ENCODE peak calls at places on chromosomes 1 and 21, in six cellular contexts. One of them, this sample, is unnamed.
A peak's percentile ranks its signal among the peaks of the same experiment; 100 is the strongest.

GRCh38 chr1:3372317-3372716 is 82.1 kb upstream of the ARHGEF16 start:
- DNase-seq in body of pancreas: no peak
- DNase-seq in HepG2: no peak
- DNase-seq in tibial artery: no peak
- DNase-seq in astrocyte: no peak
- DNase-seq in lower lobe of right lung: no peak
- DNase-seq in this sample: no peak

GRCh38 chr1:244680667-244681066 is 27.7 kb downstream of the DESI2 start:
- DNase-seq in body of pancreas: no peak
- DNase-seq in HepG2: no peak
- DNase-seq in tibial artery: peak; percentile 26
- DNase-seq in astrocyte: no peak
- DNase-seq in lower lobe of right lung: no peak
- DNase-seq in this sample: peak; percentile 27

GRCh38 chr1:51170342-51170741 is 65.7 kb upstream of the RNF11 start:
- DNase-seq in body of pancreas: no peak
- DNase-seq in HepG2: peak; percentile 80
- DNase-seq in tibial artery: no peak
- DNase-seq in astrocyte: no peak
- DNase-seq in lower lobe of right lung: no peak
- DNase-seq in this sample: peak; percentile 78

GRCh38 chr1:192592493-192592892 is 16.9 kb downstream of the RGS1 start:
- DNase-seq in body of pancreas: no peak
- DNase-seq in HepG2: no peak
- DNase-seq in tibial artery: no peak
- DNase-seq in astrocyte: no peak
- DNase-seq in lower lobe of right lung: no peak
- DNase-seq in this sample: no peak

GRCh38 chr21:42550817-42551216 is 37.2 kb downstream of the SLC37A1 start:
- DNase-seq in body of pancreas: no peak
- DNase-seq in HepG2: no peak
- DNase-seq in tibial artery: no peak
- DNase-seq in astrocyte: no peak
- DNase-seq in lower lobe of right lung: peak; percentile 10
- DNase-seq in this sample: no peak

GRCh38 chr1:4614371-4615137 is 39.9 kb upstream of the AJAP1 start:
- DNase-seq in body of pancreas: no peak
- DNase-seq in HepG2: no peak
- DNase-seq in tibial artery: no peak
- DNase-seq in astrocyte: no peak
- DNase-seq in lower lobe of right lung: no peak
- DNase-seq in this sample: no peak

GRCh38 chr21:32131960-32132359 is 146.9 kb downstream of the MIS18A start:
- DNase-seq in body of pancreas: no peak
- DNase-seq in HepG2: peak; percentile 20
- DNase-seq in tibial artery: no peak
- DNase-seq in astrocyte: peak; percentile 23
- DNase-seq in lower lobe of right lung: no peak
- DNase-seq in this sample: peak; percentile 21

GRCh38 chr21:40271169-40271568 is 403.9 kb downstream of the PCP4 start:
- DNase-seq in body of pancreas: no peak
- DNase-seq in HepG2: no peak
- DNase-seq in tibial artery: no peak
- DNase-seq in astrocyte: no peak
- DNase-seq in lower lobe of right lung: no peak
- DNase-seq in this sample: no peak

GRCh38 chr1:118949317-118949716 is 38.8 kb downstream of the TBX15 start:
- DNase-seq in body of pancreas: no peak
- DNase-seq in HepG2: no peak
- DNase-seq in tibial artery: peak; percentile 84
- DNase-seq in astrocyte: peak; percentile 49
- DNase-seq in lower lobe of right lung: no peak
- DNase-seq in this sample: peak; percentile 47

GRCh38 chr1:216425577-216425976 is 2.3 kb upstream of the USH2A start:
- DNase-seq in body of pancreas: no peak
- DNase-seq in HepG2: no peak
- DNase-seq in tibial artery: no peak
- DNase-seq in astrocyte: no peak
- DNase-seq in lower lobe of right lung: no peak
- DNase-seq in this sample: peak; percentile 52

GRCh38 chr1:58785424-58786058 is 1.7 kb upstream of the JUN start:
- DNase-seq in body of pancreas: peak; percentile 82
- DNase-seq in HepG2: peak; percentile 36
- DNase-seq in tibial artery: peak; percentile 31
- DNase-seq in astrocyte: peak; percentile 60
- DNase-seq in lower lobe of right lung: peak; percentile 80
- DNase-seq in this sample: peak; percentile 52

GRCh38 chr21:16198546-16198945 is 468.8 kb downstream of the USP25 start:
- DNase-seq in body of pancreas: no peak
- DNase-seq in HepG2: no peak
- DNase-seq in tibial artery: no peak
- DNase-seq in astrocyte: peak; percentile 24
- DNase-seq in lower lobe of right lung: no peak
- DNase-seq in this sample: peak; percentile 18

GRCh38 chr1:32848354-32849063 is 22.2 kb downstream of the FNDC5 start:
- DNase-seq in body of pancreas: no peak
- DNase-seq in HepG2: no peak
- DNase-seq in tibial artery: no peak
- DNase-seq in astrocyte: no peak
- DNase-seq in lower lobe of right lung: no peak
- DNase-seq in this sample: no peak

GRCh38 chr1:192557841-192558595 is 17.6 kb upstream of the RGS1 start:
- DNase-seq in body of pancreas: no peak
- DNase-seq in HepG2: no peak
- DNase-seq in tibial artery: no peak
- DNase-seq in astrocyte: peak; percentile 52
- DNase-seq in lower lobe of right lung: no peak
- DNase-seq in this sample: no peak

GRCh38 chr1:43107664-43108063 is 64.4 kb downstream of the EBNA1BP2 start:
- DNase-seq in body of pancreas: no peak
- DNase-seq in HepG2: no peak
- DNase-seq in tibial artery: no peak
- DNase-seq in astrocyte: no peak
- DNase-seq in lower lobe of right lung: no peak
- DNase-seq in this sample: no peak

GRCh38 chr1:159000627-159001026 is 9.1 kb upstream of the IFI16 start:
- DNase-seq in body of pancreas: peak; percentile 46
- DNase-seq in HepG2: no peak
- DNase-seq in tibial artery: peak; percentile 94
- DNase-seq in astrocyte: peak; percentile 90
- DNase-seq in lower lobe of right lung: peak; percentile 59
- DNase-seq in this sample: peak; percentile 96

GRCh38 chr1:53311909-53312305 is 16.0 kb downstream of the LRP8 start:
- DNase-seq in body of pancreas: no peak
- DNase-seq in HepG2: no peak
- DNase-seq in tibial artery: no peak
- DNase-seq in astrocyte: no peak
- DNase-seq in lower lobe of right lung: no peak
- DNase-seq in this sample: no peak

GRCh38 chr21:43306911-43307676 is 119.8 kb downstream of the SIK1 start:
- DNase-seq in body of pancreas: no peak
- DNase-seq in HepG2: peak; percentile 61
- DNase-seq in tibial artery: no peak
- DNase-seq in astrocyte: peak; percentile 57
- DNase-seq in lower lobe of right lung: peak; percentile 42
- DNase-seq in this sample: no peak

GRCh38 chr1:92125204-92125603 is 45.1 kb downstream of the BTBD8 start:
- DNase-seq in body of pancreas: no peak
- DNase-seq in HepG2: no peak
- DNase-seq in tibial artery: no peak
- DNase-seq in astrocyte: no peak
- DNase-seq in lower lobe of right lung: no peak
- DNase-seq in this sample: no peak

GRCh38 chr1:214658785-214659184 is 55.8 kb downstream of the CENPF start:
- DNase-seq in body of pancreas: no peak
- DNase-seq in HepG2: peak; percentile 39
- DNase-seq in tibial artery: no peak
- DNase-seq in astrocyte: peak; percentile 19
- DNase-seq in lower lobe of right lung: no peak
- DNase-seq in this sample: peak; percentile 48

GRCh38 chr1:23611601-23612327 is 52.5 kb upstream of the ID3 start:
- DNase-seq in body of pancreas: no peak
- DNase-seq in HepG2: no peak
- DNase-seq in tibial artery: no peak
- DNase-seq in astrocyte: no peak
- DNase-seq in lower lobe of right lung: no peak
- DNase-seq in this sample: no peak

GRCh38 chr1:167687919-167688519 is 33.8 kb upstream of the MPZL1 start:
- DNase-seq in body of pancreas: peak; percentile 81
- DNase-seq in HepG2: peak; percentile 61
- DNase-seq in tibial artery: peak; percentile 80
- DNase-seq in astrocyte: peak; percentile 42
- DNase-seq in lower lobe of right lung: no peak
- DNase-seq in this sample: peak; percentile 90

GRCh38 chr21:43370091-43370658 is 56.8 kb downstream of the SIK1 start:
- DNase-seq in body of pancreas: no peak
- DNase-seq in HepG2: no peak
- DNase-seq in tibial artery: no peak
- DNase-seq in astrocyte: peak; percentile 36
- DNase-seq in lower lobe of right lung: no peak
- DNase-seq in this sample: no peak

GRCh38 chr1:232507571-232507970 is 122.4 kb downstream of the SIPA1L2 start:
- DNase-seq in body of pancreas: no peak
- DNase-seq in HepG2: no peak
- DNase-seq in tibial artery: no peak
- DNase-seq in astrocyte: no peak
- DNase-seq in lower lobe of right lung: no peak
- DNase-seq in this sample: no peak

GRCh38 chr1:232509570-232509969 is 120.4 kb downstream of the SIPA1L2 start:
- DNase-seq in body of pancreas: no peak
- DNase-seq in HepG2: no peak
- DNase-seq in tibial artery: no peak
- DNase-seq in astrocyte: peak; percentile 27
- DNase-seq in lower lobe of right lung: no peak
- DNase-seq in this sample: peak; percentile 53

GRCh38 chr1:232510367-232511110 is 119.4 kb downstream of the SIPA1L2 start:
- DNase-seq in body of pancreas: no peak
- DNase-seq in HepG2: no peak
- DNase-seq in tibial artery: no peak
- DNase-seq in astrocyte: no peak
- DNase-seq in lower lobe of right lung: no peak
- DNase-seq in this sample: no peak

GRCh38 chr1:232511172-232511571 is 118.8 kb downstream of the SIPA1L2 start:
- DNase-seq in body of pancreas: no peak
- DNase-seq in HepG2: no peak
- DNase-seq in tibial artery: no peak
- DNase-seq in astrocyte: no peak
- DNase-seq in lower lobe of right lung: no peak
- DNase-seq in this sample: peak; percentile 10

GRCh38 chr1:232508161-232508661 is 121.7 kb downstream of the SIPA1L2 start:
- DNase-seq in body of pancreas: no peak
- DNase-seq in HepG2: no peak
- DNase-seq in tibial artery: no peak
- DNase-seq in astrocyte: peak; percentile 46
- DNase-seq in lower lobe of right lung: no peak
- DNase-seq in this sample: no peak
- TF ChIP-seq CTCF in body of pancreas: no peak
- TF ChIP-seq CTCF in HepG2: no peak
- TF ChIP-seq CTCF in tibial artery: no peak
- TF ChIP-seq CTCF in astrocyte: peak; percentile 6
- TF ChIP-seq CTCF in lower lobe of right lung: no peak
- TF ChIP-seq CTCF in this sample: no peak

GRCh38 chr1:97174039-97174704 is 452.6 kb downstream of the PTBP2 start:
- DNase-seq in body of pancreas: no peak
- DNase-seq in HepG2: no peak
- DNase-seq in tibial artery: no peak
- DNase-seq in astrocyte: no peak
- DNase-seq in lower lobe of right lung: no peak
- DNase-seq in this sample: peak; percentile 7
- H3K4me3 ChIP-seq in body of pancreas: no peak overlapping the region
- H3K4me3 ChIP-seq in HepG2: no peak overlapping the region
- H3K4me3 ChIP-seq in tibial artery: no peak overlapping the region
- H3K4me3 ChIP-seq in astrocyte: no peak overlapping the region
- H3K4me3 ChIP-seq in lower lobe of right lung: no peak overlapping the region
- H3K4me3 ChIP-seq in this sample: no peak overlapping the region

DNA sequence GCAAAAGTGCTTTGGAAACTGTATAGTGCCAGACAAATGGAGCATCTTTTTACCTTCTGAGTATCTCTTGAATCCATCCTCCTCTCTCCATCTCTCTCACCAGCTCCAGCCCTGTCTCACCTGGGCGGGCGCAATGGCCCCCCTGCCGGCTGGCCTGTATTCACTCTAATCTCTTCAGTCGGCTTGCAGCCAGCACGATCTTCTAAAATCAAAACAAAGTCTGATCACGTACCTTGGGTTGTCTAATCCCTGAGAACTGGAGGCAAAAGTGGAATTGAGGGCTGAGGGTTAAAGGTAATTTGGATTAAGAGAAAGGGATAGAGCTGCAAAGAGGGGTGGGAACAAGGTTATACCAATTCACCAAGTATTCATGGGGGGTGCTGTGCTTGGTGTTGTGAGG is 46.0 kb upstream of the LRRN2 start:
- DNase-seq in body of pancreas: no peak
- DNase-seq in HepG2: no peak
- DNase-seq in tibial artery: no peak
- DNase-seq in astrocyte: no peak
- DNase-seq in lower lobe of right lung: no peak
- DNase-seq in this sample: no peak
- TF ChIP-seq CTCF in body of pancreas: no peak
- TF ChIP-seq CTCF in HepG2: no peak
- TF ChIP-seq CTCF in tibial artery: no peak
- TF ChIP-seq CTCF in astrocyte: no peak
- TF ChIP-seq CTCF in lower lobe of right lung: no peak
- TF ChIP-seq CTCF in this sample: no peak

GRCh38 chr21:45423968-45424853 is 19.2 kb downstream of the COL18A1 start:
- DNase-seq in body of pancreas: no peak
- DNase-seq in HepG2: no peak
- DNase-seq in tibial artery: no peak
- DNase-seq in astrocyte: no peak
- DNase-seq in lower lobe of right lung: peak; percentile 28
- DNase-seq in this sample: no peak

GRCh38 chr21:45424854-45425795 is 20.2 kb downstream of the COL18A1 start:
- DNase-seq in body of pancreas: no peak
- DNase-seq in HepG2: no peak
- DNase-seq in tibial artery: no peak
- DNase-seq in astrocyte: no peak
- DNase-seq in lower lobe of right lung: no peak
- DNase-seq in this sample: no peak

GRCh38 chr21:45421846-45422775 is 17.1 kb downstream of the COL18A1 start:
- DNase-seq in body of pancreas: peak; percentile 12
- DNase-seq in HepG2: no peak
- DNase-seq in tibial artery: no peak
- DNase-seq in astrocyte: no peak
- DNase-seq in lower lobe of right lung: peak; percentile 42
- DNase-seq in this sample: no peak

GRCh38 chr21:45421071-45421845 is 16.3 kb downstream of the COL18A1 start:
- DNase-seq in body of pancreas: peak; percentile 59
- DNase-seq in HepG2: no peak
- DNase-seq in tibial artery: no peak
- DNase-seq in astrocyte: no peak
- DNase-seq in lower lobe of right lung: peak; percentile 75
- DNase-seq in this sample: no peak

GRCh38 chr21:45423201-45423955 is 18.4 kb downstream of the COL18A1 start:
- DNase-seq in body of pancreas: no peak
- DNase-seq in HepG2: peak; percentile 87
- DNase-seq in tibial artery: no peak
- DNase-seq in astrocyte: no peak
- DNase-seq in lower lobe of right lung: peak; percentile 35
- DNase-seq in this sample: no peak
- H3K4me3 ChIP-seq in body of pancreas: no peak overlapping the region
- H3K4me3 ChIP-seq in HepG2: peak overlapping the region; percentile 41
- H3K4me3 ChIP-seq in tibial artery: no peak overlapping the region
- H3K4me3 ChIP-seq in astrocyte: no peak overlapping the region
- H3K4me3 ChIP-seq in lower lobe of right lung: no peak overlapping the region
- H3K4me3 ChIP-seq in this sample: no peak overlapping the region